ENCODE peak calls at places on chromosomes 11 and 22, in ten cellular contexts. G is endothelial cell; M is stimulated activated CD4-positive, alpha-beta T cell treated with anti-CD3 and anti-CD28 coated beads, Interleukin-4, amount 100 ng/mL, for 48 hours; N is CD8-positive, alpha-beta memory T cell; B is kidney glomerular epithelial cell; R is fibroblast of lung; X is HuH-7.5; A is C1 segment of cervical spinal cord; O is left lung; U is NCI-H2029. D is an unnamed sample.

GRCh38 chr11:10327254-10327653 is 22.4 kb downstream of the ADM start:
- DNase-seq in G (no peak), M (no peak), N (no peak), B (no peak), R (peak; percentile 89), X (no peak), A (no peak), O (no peak), U (no peak), D (no peak)

GRCh38 chr11:102266111-102266510 is 51.2 kb upstream of the BIRC3 start:
- DNase-seq in G (no peak), M (no peak), N (no peak), B (no peak), R (no peak), X (no peak), A (no peak), O (no peak), U (no peak), D (no peak)

GRCh38 chr11:3080104-3080503 is 22.9 kb upstream of the CARS1 start:
- DNase-seq in G (no peak), M (no peak), N (no peak), B (no peak), R (no peak), X (no peak), A (no peak), O (no peak), U (no peak), D (no peak)

GRCh38 chr11:108960498-108960897 is 295.6 kb downstream of the DDX10 start:
- DNase-seq in G (no peak), M (no peak), N (no peak), B (no peak), R (no peak), X (no peak), A (no peak), O (no peak), U (no peak), D (no peak)

GRCh38 chr11:45887587-45887986 is 2.1 kb downstream of the MAPK8IP1 start:
- DNase-seq in G (no peak), M (no peak), N (no peak), B (no peak), R (no peak), X (no peak), A (no peak), O (peak; percentile 68), U (no peak), D (no peak)

GRCh38 chr11:34206598-34207300 is 101.3 kb downstream of the NAT10 start:
- DNase-seq in G (no peak), M (no peak), N (no peak), B (peak; percentile 8), R (peak; percentile 39), X (no peak), A (no peak), O (no peak), U (no peak), D (no peak)

GRCh38 chr11:113828186-113828585 is 47.2 kb downstream of the USP28 start:
- DNase-seq in G (no peak), M (no peak), N (no peak), B (no peak), R (no peak), X (no peak), A (peak; percentile 86), O (no peak), U (no peak), D (no peak)

GRCh38 chr11:76269247-76269646 is 62.9 kb upstream of the WNT11 start:
- DNase-seq in G (no peak), M (no peak), N (no peak), B (no peak), R (no peak), X (no peak), A (no peak), O (peak; percentile 23), U (no peak), D (no peak)

GRCh38 chr22:26763633-26764295 is 106.4 kb downstream of the MIAT start:
- DNase-seq in G (no peak), M (no peak), N (no peak), B (peak; percentile 46), R (peak; percentile 50), X (no peak), A (no peak), O (no peak), U (peak; percentile 88), D (no peak)

GRCh38 chr11:285021-285893 is 3.7 kb upstream of the PGGHG start:
- DNase-seq in G (no peak), M (no peak), N (no peak), B (no peak), R (no peak), X (no peak), A (no peak), O (peak; percentile 35), U (no peak), D (no peak)

GRCh38 chr11:77165066-77165465 is 37.0 kb downstream of the MYO7A start:
- DNase-seq in G (no peak), M (no peak), N (no peak), B (no peak), R (no peak), X (no peak), A (no peak), O (peak; percentile 38), U (no peak), D (no peak)

D was measured in neural crest cell.